ENCODE peak calls at places on chromosomes 3 and 15, in seven cellular contexts. E is iPS-NIHi11; L is AML-193; J is stimulated activated CD4-positive, alpha-beta T cell treated with anti-CD3 and anti-CD28 coated beads, Interleukin-2, amount 100 ng/mL, for 24 hours; F is occipital lobe; K is heart left ventricle; V is lower lobe of right lung. W is an unnamed sample.

GRCh38 chr3:50089603-50089945 is 855 bp downstream of the RBM5 start:
- DNase-seq in E (peak; percentile 50), L (no peak), J (no peak), F (no peak), K (no peak), V (no peak), W (no peak)

GRCh38 chr3:149371723-149372114 is 5.7 kb downstream of the TM4SF1 start:
- DNase-seq in E (no peak), L (no peak), J (no peak), F (no peak), K (no peak), V (no peak), W (no peak)

GRCh38 chr3:10426346-10427233 is 78.8 kb downstream of the ATP2B2 start:
- DNase-seq in E (no peak), L (no peak), J (no peak), F (no peak), K (no peak), V (no peak), W (no peak)

GRCh38 chr3:135849827-135850226 is 115.7 kb upstream of the PPP2R3A start:
- DNase-seq in E (no peak), L (no peak), J (no peak), F (no peak), K (no peak), V (no peak), W (no peak)

GRCh38 chr15:68599560-68600071 is 20.8 kb downstream of the CORO2B start:
- DNase-seq in E (peak; percentile 80), L (no peak), J (no peak), F (no peak), K (no peak), V (no peak), W (no peak)

GRCh38 chr3:152977356-152977755 is 142.4 kb downstream of the P2RY1 start:
- DNase-seq in E (no peak), L (no peak), J (no peak), F (no peak), K (no peak), V (no peak), W (no peak)

GRCh38 chr15:99213187-99213811 is 36.1 kb downstream of the TTC23 start:
- DNase-seq in E (peak; percentile 69), L (peak; percentile 39), J (peak; percentile 62), F (peak; percentile 27), K (peak; percentile 75), V (peak; percentile 74), W (peak; percentile 31)

GRCh38 chr3:28317438-28318022 is 31.0 kb upstream of the ZCWPW2 start:
- DNase-seq in E (peak; percentile 63), L (peak; percentile 74), J (peak; percentile 26), F (no peak), K (no peak), V (no peak), W (peak; percentile 11)

GRCh38 chr15:50993598-50993997 is 85.1 kb downstream of the AP4E1 start:
- DNase-seq in E (no peak), L (no peak), J (no peak), F (no peak), K (no peak), V (no peak), W (no peak)

GRCh38 chr3:170470063-170471006 is 51.7 kb downstream of the CLDN11 start:
- DNase-seq in E (no peak), L (no peak), J (no peak), F (peak; percentile 45), K (no peak), V (no peak), W (no peak)

GRCh38 chr3:52372822-52373504 is 56.8 kb downstream of the DNAH1 start:
- DNase-seq in E (peak; percentile 75), L (peak; percentile 41), J (peak; percentile 24), F (no peak), K (peak; percentile 54), V (no peak), W (no peak)

GRCh38 chr15:89395461-89395875 is 60.8 kb upstream of the POLG start:
- DNase-seq in E (no peak), L (no peak), J (no peak), F (no peak), K (no peak), V (no peak), W (no peak)

GRCh38 chr3:116423365-116423764 is 21.9 kb downstream of the LSAMP start:
- DNase-seq in E (peak; percentile 13), L (no peak), J (no peak), F (peak; percentile 50), K (no peak), V (no peak), W (no peak)

GRCh38 chr3:183975981-183976662 is 41.6 kb downstream of the ABCC5 start:
- DNase-seq in E (no peak), L (no peak), J (no peak), F (no peak), K (no peak), V (no peak), W (no peak)

GRCh38 chr3:102081587-102082289 is 232.4 kb downstream of the NFKBIZ start:
- DNase-seq in E (no peak), L (no peak), J (no peak), F (no peak), K (no peak), V (no peak), W (no peak)

GRCh38 chr3:30597131-30597768 is 9.2 kb upstream of the TGFBR2 start:
- DNase-seq in E (no peak), L (peak; percentile 80), J (no peak), F (no peak), K (no peak), V (no peak), W (no peak)

GRCh38 chr3:125032100-125032643 is 23.6 kb downstream of the HEG1 start:
- DNase-seq in E (no peak), L (no peak), J (no peak), F (no peak), K (no peak), V (no peak), W (no peak)

W was measured in T-helper 2 cell treated with Interferon-gamma antibody and Interleukin-4, amounts not matched to agents 5 μg/mL and 100 μg/mL, for 36 hours.